ENCODE peak calls at places on chromosomes 11 and 22, in nine cellular contexts. K is HL-60, V is Peyer's patch, C is BJ, D is IMR-90, J is psoas muscle, M is fibroblast of pulmonary artery, L is left ventricle myocardium inferior, E is A549. P is an unnamed sample.

GRCh38 chr11:122363306-122363705 is 247.3 kb upstream of the BLID start:
- DNase-seq in K (no peak), J (no peak), E (no peak), L (no peak), M (no peak), C (no peak), D (no peak), V (no peak), P (no peak)

GRCh38 chr11:122020902-122021301 is 95.1 kb downstream of the BLID start:
- DNase-seq in K (no peak), J (no peak), C (no peak), V (no peak), E (peak), D (peak), M (peak), L (no peak), P (peak)

GRCh38 chr11:124896071-124896750 is 1.5 kb downstream of the ROBO4 start:
- DNase-seq in M (no peak), V (no peak), K (no peak), J (no peak), C (no peak), E (no peak), D (no peak), L (no peak), P (no peak)

GRCh38 chr11:20443596-20443995 is 56.1 kb downstream of the PRMT3 start:
- DNase-seq in V (no peak), M (peak), C (no peak), L (no peak), D (peak), K (no peak), E (peak), J (no peak), P (no peak)

GRCh38 chr11:96257972-96258951 is 84.7 kb downstream of the MAML2 start:
- DNase-seq in C (no peak), D (peak), K (no peak), E (no peak), M (no peak), L (no peak), V (peak), J (no peak), P (no peak)

GRCh38 chr11:75655619-75656018 is 13.2 kb downstream of the MAP6 start:
- DNase-seq in J (no peak), C (no peak), M (no peak), E (no peak), V (no peak), D (peak), L (no peak), K (no peak), P (no peak)

GRCh38 chr22:46201059-46201757 is 48.9 kb downstream of the CDPF1 start:
- DNase-seq in J (no peak), C (no peak), E (no peak), M (no peak), L (no peak), K (no peak), D (no peak), V (peak), P (peak)

GRCh38 chr22:38176170-38176741 is 5.4 kb downstream of the PLA2G6 start:
- DNase-seq in V (peak), M (peak), K (peak), L (peak), D (peak), E (no peak), C (peak), J (peak), P (peak)

GRCh38 chr11:100776212-100776896 is 89.3 kb downstream of the ARHGAP42 start:
- DNase-seq in E (peak), D (peak), M (peak), C (peak), K (no peak), J (no peak), L (no peak), V (peak), P (no peak)

GRCh38 chr22:50522806-50523438 is 2.5 kb downstream of the SCO2 start:
- DNase-seq in V (no peak), E (no peak), J (no peak), D (no peak), M (no peak), L (no peak), K (no peak), C (no peak), P (no peak)

GRCh38 chr11:19196458-19196857 is 5.3 kb downstream of the CSRP3 start:
- DNase-seq in E (peak), V (no peak), M (no peak), K (no peak), D (no peak), J (peak), L (no peak), C (no peak), P (no peak)

GRCh38 chr11:106961048-106961447 is 57.2 kb downstream of the GUCY1A2 start:
- DNase-seq in D (no peak), C (no peak), L (no peak), E (peak), J (no peak), K (no peak), M (peak), V (no peak), P (no peak)

GRCh38 chr11:124069429-124070401 is 28.6 kb upstream of the OR10G7 start:
- DNase-seq in J (no peak), L (no peak), D (peak), K (peak), C (peak), V (peak), E (peak), M (peak), P (peak)

GRCh38 chr11:94632356-94632755 is 65.2 kb downstream of the PIWIL4 start:
- DNase-seq in V (no peak), J (no peak), L (no peak), E (no peak), C (no peak), D (no peak), M (no peak), K (no peak), P (no peak)

GRCh38 chr11:72789493-72790131 is 4.2 kb downstream of the STARD10 start:
- DNase-seq in V (no peak), L (peak), D (peak), J (peak), E (no peak), M (peak), C (no peak), K (no peak), P (no peak)

GRCh38 chr11:130651266-130651855 is 202.9 kb downstream of the ADAMTS15 start:
- DNase-seq in D (no peak), C (no peak), J (no peak), L (no peak), E (no peak), V (no peak), M (no peak), K (no peak), P (no peak)

GRCh38 chr11:21180194-21180593 is 510.8 kb downstream of the NELL1 start:
- DNase-seq in J (no peak), D (no peak), C (no peak), E (no peak), M (no peak), L (no peak), V (no peak), K (no peak), P (no peak)

GRCh38 chr22:43860831-43861230 is 1.5 kb downstream of the SULT4A1 start:
- DNase-seq in C (no peak), E (no peak), L (no peak), K (no peak), D (no peak), M (no peak), J (peak), V (no peak), P (no peak)

DNA sequence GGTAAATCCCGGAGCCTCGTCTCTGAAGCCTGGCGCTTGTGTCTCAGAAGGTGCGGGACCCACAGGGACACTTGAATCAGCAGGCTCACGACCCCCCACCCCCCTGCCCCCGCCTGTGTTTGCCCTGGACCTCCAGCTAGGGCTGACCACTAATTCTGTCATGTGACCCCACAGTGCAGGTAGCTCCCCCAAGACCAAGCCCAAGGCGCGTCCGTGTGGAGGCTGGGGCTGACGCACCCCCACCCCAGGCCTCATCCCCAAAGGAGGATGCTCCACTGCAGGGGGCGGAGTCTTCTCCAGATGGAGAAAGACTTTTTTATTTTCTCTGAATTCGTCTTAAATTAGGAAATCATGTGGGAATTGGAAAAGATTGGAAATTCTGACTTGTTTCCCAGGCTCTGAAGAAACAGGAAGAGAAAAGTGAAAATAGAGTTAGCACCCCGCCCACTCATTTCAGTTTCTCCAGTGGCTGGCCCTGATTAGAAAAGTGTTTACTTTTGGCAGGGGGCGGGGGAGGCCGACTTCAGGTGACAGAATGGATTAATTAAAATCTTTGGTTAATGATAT is 1.0 kb upstream of the RELA start:
- DNase-seq in K (no peak), V (peak), D (peak), E (no peak), L (peak), J (peak), C (peak), M (peak), P (peak)
- TF ChIP-seq CTCF in K (no peak), V (no peak), D (no peak), E (no peak), L (no peak), J (no peak), C (no peak), M (no peak), P (no peak)

DNA sequence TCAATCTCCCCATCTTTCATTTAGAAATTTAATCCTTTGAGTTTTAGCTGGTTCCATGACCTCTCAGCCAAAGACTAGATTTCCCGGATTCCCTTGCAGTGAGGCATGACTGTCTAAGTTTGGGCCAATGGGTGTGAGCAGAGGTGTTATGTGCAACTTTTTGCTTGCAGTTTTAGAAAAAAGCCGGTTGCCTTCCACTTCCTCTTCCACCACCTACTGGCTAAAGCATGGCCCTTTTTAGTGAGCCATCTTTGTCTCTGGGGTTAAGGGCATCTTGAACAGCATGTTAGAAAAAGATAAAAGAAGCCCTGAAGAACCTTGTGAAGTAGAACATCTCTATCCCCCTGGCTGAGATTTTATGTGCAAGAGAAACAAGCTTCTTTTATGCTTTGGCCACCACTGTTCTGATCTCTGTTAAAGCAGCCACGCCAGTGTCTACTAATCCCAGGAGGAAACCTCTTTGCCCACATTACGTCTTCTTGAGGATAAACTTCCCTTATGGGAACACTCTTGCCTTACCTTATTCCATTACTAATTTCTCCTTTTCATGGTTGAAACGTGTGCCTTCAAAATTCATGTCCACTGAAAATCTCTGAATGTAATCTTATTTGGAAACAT is 279.9 kb downstream of the TENM4 start:
- DNase-seq in K (no peak), J (no peak), E (no peak), V (no peak), M (peak), L (no peak), C (no peak), D (no peak), P (no peak)
- TF ChIP-seq CTCF in K (no peak), J (peak), E (no peak), V (no peak), M (peak), L (peak), C (no peak), D (no peak), P (no peak)

DNA sequence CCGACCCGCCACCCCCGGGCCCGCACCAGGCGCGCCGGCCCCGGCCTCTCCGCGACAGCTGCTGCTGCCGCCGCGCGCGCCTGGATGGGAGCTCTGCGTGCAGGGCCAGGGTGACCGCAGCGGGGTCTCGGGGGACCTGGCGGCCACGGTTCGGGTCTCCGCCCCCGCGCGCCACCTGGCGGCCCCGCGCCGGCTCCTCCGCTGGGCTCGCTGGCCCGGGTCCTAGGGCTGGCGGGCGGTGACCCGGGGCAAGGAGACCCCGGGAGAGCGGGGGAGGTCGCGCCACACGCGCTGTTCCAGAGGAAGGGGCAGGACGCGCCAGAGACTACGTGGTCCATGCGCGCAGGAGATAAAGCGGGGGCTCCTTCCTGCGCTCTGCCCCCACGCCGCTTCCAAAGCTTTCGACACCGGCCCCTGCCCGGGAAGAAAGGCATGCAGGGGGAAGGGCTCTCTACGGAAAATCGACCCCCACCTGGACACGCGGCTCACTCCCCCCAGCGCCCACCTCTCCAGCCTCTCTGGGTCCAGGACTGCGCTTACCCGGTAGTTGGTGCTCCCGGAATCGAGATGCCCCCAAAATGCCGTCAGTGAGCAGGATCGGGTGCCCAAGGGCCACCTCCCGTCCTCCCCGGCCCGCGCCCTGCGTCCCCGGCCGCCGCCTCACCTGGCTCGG is 480 bp downstream of the SHANK2 start:
- DNase-seq in K (no peak), C (no peak), J (no peak), D (no peak), V (peak), E (peak), L (no peak), M (no peak), P (peak)
- TF ChIP-seq CTCF in K (no peak), C (peak), J (no peak), D (peak), V (peak), E (peak), L (peak), M (no peak), P (peak)

DNA sequence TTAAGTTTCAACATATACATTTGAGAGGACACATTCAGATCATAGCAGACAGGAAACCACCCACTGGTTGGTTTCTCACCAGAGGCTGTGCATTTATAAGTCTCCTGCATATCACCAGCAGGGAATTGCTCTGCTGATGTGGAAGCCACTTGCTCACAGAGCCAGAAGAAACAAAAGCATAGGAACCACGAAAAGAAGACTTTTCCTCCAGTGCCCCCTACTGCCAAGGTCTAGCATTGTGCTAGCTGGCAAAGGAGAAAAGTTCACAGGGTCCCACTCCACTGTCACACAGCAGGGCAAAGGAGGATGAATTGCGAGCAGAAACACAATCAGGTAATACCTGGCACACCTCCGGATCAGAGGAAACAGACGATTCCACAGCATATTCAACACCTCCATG is 28.9 kb upstream of the ISX start:
- DNase-seq in L (no peak), V (no peak), E (no peak), M (no peak), C (no peak), J (no peak), K (no peak), D (no peak), P (peak)
- TF ChIP-seq CTCF in L (no peak), V (peak), E (peak), M (no peak), C (peak), J (no peak), K (peak), D (no peak), P (no peak)

GRCh38 chr11:119100960-119101349 is 698 bp downstream of the DPAGT1 start:
- DNase-seq in D (no peak), M (no peak), C (no peak), J (no peak), K (no peak), E (no peak), L (no peak), V (no peak), P (no peak)

GRCh38 chr11:119101367-119101758 is 290 bp downstream of the DPAGT1 start:
- DNase-seq in C (no peak), D (no peak), L (no peak), K (no peak), J (no peak), M (no peak), E (peak), V (no peak), P (no peak)

GRCh38 chr11:119106564-119107537 is at the start of gene C2CD2L:
- DNase-seq in M (peak), J (peak), V (peak), L (peak), C (peak), E (peak), D (peak), K (peak), P (peak)

GRCh38 chr11:119101759-119102423 is at the start of gene DPAGT1:
- DNase-seq in M (peak), L (peak), J (peak), V (peak), K (peak), E (peak), C (peak), D (peak), P (peak)

GRCh38 chr11:119103793-119104192 is 2.1 kb upstream of the DPAGT1 start:
- DNase-seq in K (no peak), V (no peak), D (no peak), M (no peak), E (no peak), L (no peak), J (no peak), C (no peak), P (no peak)
- TF ChIP-seq CTCF in K (no peak), V (peak), D (no peak), M (no peak), E (no peak), L (no peak), J (no peak), C (no peak), P (no peak)

GRCh38 chr22:22955276-22955798 is 67.7 kb downstream of the IGLL5 start:
- DNase-seq in K (no peak), M (no peak), E (no peak), J (no peak), C (no peak), L (no peak), D (no peak), V (no peak), P (no peak)

GRCh38 chr22:22953796-22954195 is 66.2 kb downstream of the IGLL5 start:
- DNase-seq in L (no peak), J (no peak), E (no peak), C (no peak), K (no peak), M (no peak), V (no peak), D (no peak), P (no peak)

GRCh38 chr22:22958621-22959020 is 71.0 kb downstream of the IGLL5 start:
- DNase-seq in D (no peak), J (no peak), E (no peak), K (no peak), L (no peak), M (no peak), V (no peak), C (no peak), P (no peak)

GRCh38 chr22:22957090-22957489 is 69.5 kb downstream of the IGLL5 start:
- DNase-seq in K (no peak), C (no peak), E (no peak), V (no peak), D (no peak), M (no peak), L (no peak), J (no peak), P (no peak)

GRCh38 chr22:22955866-22956535 is 68.4 kb downstream of the IGLL5 start:
- DNase-seq in D (peak), L (no peak), K (peak), E (peak), V (peak), M (peak), J (peak), C (no peak), P (peak)
- TF ChIP-seq CTCF in D (peak), L (peak), K (peak), E (peak), V (peak), M (peak), J (peak), C (peak), P (peak)

DNA sequence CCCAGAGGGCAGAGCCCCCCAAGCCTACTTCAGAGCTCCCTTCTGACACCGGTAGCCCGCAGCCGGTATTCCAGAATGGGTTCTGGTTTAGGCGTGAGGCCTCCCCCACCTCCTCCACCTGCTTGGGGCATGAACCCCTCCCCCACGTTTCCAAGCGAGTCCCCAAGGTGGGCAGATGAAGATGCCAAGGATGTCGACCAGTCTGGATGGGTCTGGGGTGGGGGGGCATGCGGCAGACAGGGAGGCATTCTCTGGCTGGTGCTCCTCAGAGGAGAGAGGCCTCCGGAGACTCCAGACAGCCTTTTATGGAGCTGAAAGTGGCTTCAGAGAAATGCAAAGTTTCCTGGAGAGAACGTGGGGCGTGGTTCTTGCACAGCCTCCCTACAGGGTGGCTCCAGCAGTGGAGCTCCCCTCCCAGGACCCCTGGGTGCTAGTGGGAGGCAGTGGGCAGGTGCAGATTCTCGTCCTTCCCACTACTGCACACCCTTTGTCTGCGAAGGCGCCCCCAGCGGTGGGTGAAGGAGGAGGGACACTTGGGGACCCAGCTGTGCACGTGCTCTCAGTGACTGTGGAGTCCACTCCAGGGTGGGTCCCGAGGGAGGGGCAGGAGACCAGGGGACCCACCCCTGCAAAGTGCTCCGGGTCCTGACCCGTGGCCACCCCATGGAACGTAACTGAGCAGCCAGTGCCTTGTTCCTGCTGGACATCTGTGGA is 4.2 kb downstream of the CCND1 start:
- DNase-seq in C (no peak), D (no peak), M (no peak), J (no peak), L (no peak), E (no peak), V (no peak), K (no peak), P (no peak)
- TF ChIP-seq CTCF in C (no peak), D (no peak), M (no peak), J (no peak), L (no peak), E (no peak), V (no peak), K (no peak), P (no peak)

P was measured in endothelial cell.